ENCODE peak calls at places on chromosomes 11 and 22, in eight cellular contexts. Y is Peyer's patch, S is IMR-90, Z is GM12878, B is OCI-LY7, M is PC-3, A is adrenal gland, R is prostate gland. I is an unnamed sample.

GRCh38 chr11:876550-876949 is 33.9 kb downstream of the TSPAN4 start:
- DNase-seq in M (no peak), R (no peak), A (peak), Z (no peak), S (peak), B (no peak), Y (no peak), I (peak)

GRCh38 chr11:120078397-120078796 is 59.5 kb downstream of the TRIM29 start:
- DNase-seq in R (no peak), M (no peak), A (no peak), Z (no peak), S (no peak), Y (no peak), B (no peak), I (no peak)

GRCh38 chr11:71117311-71117710 is 135.1 kb downstream of the SHANK2 start:
- DNase-seq in M (peak), R (no peak), S (no peak), B (no peak), A (no peak), Z (no peak), Y (no peak), I (no peak)

GRCh38 chr11:112421854-112422253 is 161.2 kb upstream of the PLET1 start:
- DNase-seq in A (no peak), Y (no peak), M (no peak), B (no peak), Z (no peak), R (no peak), S (no peak), I (no peak)

GRCh38 chr22:40025856-40026255 is 31.1 kb downstream of the FAM83F start:
- DNase-seq in M (no peak), R (no peak), A (no peak), B (no peak), Z (no peak), Y (no peak), S (no peak), I (no peak)

GRCh38 chr11:125886997-125887372 is 483 bp upstream of the HYLS1 start:
- DNase-seq in R (peak), S (no peak), Z (no peak), M (peak), Y (peak), B (peak), A (peak), I (peak)

GRCh38 chr22:39621826-39622225 is 51.3 kb downstream of the CACNA1I start:
- DNase-seq in A (no peak), B (no peak), S (no peak), Z (no peak), Y (no peak), R (no peak), M (peak), I (peak)

GRCh38 chr11:26847459-26847858 is 125.6 kb upstream of the SLC5A12 start:
- DNase-seq in A (no peak), M (no peak), Y (no peak), S (no peak), B (no peak), R (peak), Z (no peak), I (no peak)

GRCh38 chr11:116294630-116295029 is 478.2 kb downstream of the BUD13 start:
- DNase-seq in Y (no peak), A (no peak), S (peak), R (no peak), M (no peak), B (no peak), Z (no peak), I (no peak)

GRCh38 chr11:106986673-106987072 is 31.6 kb downstream of the GUCY1A2 start:
- DNase-seq in Z (no peak), B (no peak), A (no peak), Y (no peak), R (no peak), M (no peak), S (no peak), I (no peak)

GRCh38 chr11:64181506-64182411 is 4.2 kb upstream of the STIP1 start:
- DNase-seq in S (peak), M (peak), R (peak), Y (peak), B (peak), Z (no peak), A (peak), I (peak)

GRCh38 chr11:83092488-83093384 is 21.0 kb upstream of the RAB30 start:
- DNase-seq in Y (no peak), A (peak), M (peak), Z (no peak), B (no peak), S (peak), R (peak), I (no peak)

GRCh38 chr22:24187731-24188644 is 6.7 kb downstream of the SUSD2 start:
- DNase-seq in M (no peak), R (no peak), B (no peak), A (no peak), Z (no peak), Y (no peak), S (no peak), I (no peak)

GRCh38 chr11:46345131-46345597 is 2.1 kb upstream of the DGKZ start:
- DNase-seq in S (no peak), B (peak), A (peak), M (no peak), Z (no peak), R (peak), Y (peak), I (peak)

GRCh38 chr22:29306175-29306829 is at the start of gene GAS2L1:
- DNase-seq in S (peak), M (peak), B (peak), A (peak), Y (peak), Z (no peak), R (peak), I (peak)

GRCh38 chr22:28207281-28208030 is 288.4 kb upstream of the PITPNB start:
- DNase-seq in Y (no peak), Z (no peak), S (peak), B (no peak), R (no peak), A (no peak), M (peak), I (no peak)

GRCh38 chr11:24773326-24773725 is 276.5 kb downstream of the LUZP2 start:
- DNase-seq in S (no peak), Y (no peak), A (no peak), Z (no peak), B (no peak), M (peak), R (no peak), I (no peak)

GRCh38 chr11:17746096-17746495 is 11.5 kb downstream of the KCNC1 start:
- DNase-seq in Z (no peak), R (no peak), Y (no peak), S (no peak), M (no peak), A (no peak), B (no peak), I (no peak)

GRCh38 chr11:72010529-72011233 is 12.0 kb downstream of the IL18BP start:
- DNase-seq in R (no peak), M (no peak), S (no peak), Y (no peak), B (no peak), Z (no peak), A (no peak), I (peak)

GRCh38 chr11:75237050-75237449 is 3.5 kb upstream of the TPBGL start:
- DNase-seq in M (no peak), S (no peak), A (no peak), Z (no peak), Y (no peak), R (no peak), B (no peak), I (no peak)

GRCh38 chr11:209275-210121 is 2.0 kb downstream of the RIC8A start:
- DNase-seq in Y (peak), B (peak), A (no peak), Z (no peak), S (no peak), M (no peak), R (no peak), I (no peak)

GRCh38 chr11:34495239-34495723 is 18.3 kb downstream of the ELF5 start:
- DNase-seq in M (no peak), Z (no peak), A (no peak), S (no peak), R (no peak), B (no peak), Y (no peak), I (no peak)

GRCh38 chr11:114358711-114359110 is 41.6 kb downstream of the C11orf71 start:
- DNase-seq in A (no peak), Y (no peak), B (no peak), Z (no peak), R (no peak), M (no peak), S (peak), I (no peak)

GRCh38 chr11:66868726-66869291 is 11.9 kb downstream of the LRFN4 start:
- DNase-seq in R (no peak), A (no peak), S (no peak), B (peak), M (peak), Z (peak), Y (peak), I (no peak)

GRCh38 chr11:68146010-68146540 is 24.9 kb upstream of the CHKA start:
- DNase-seq in M (peak), Z (no peak), A (peak), B (no peak), S (no peak), Y (peak), R (peak), I (peak)

GRCh38 chr22:31148953-31149627 is 8.8 kb upstream of the PLA2G3 start:
- DNase-seq in M (peak), S (peak), Y (peak), B (peak), R (peak), Z (no peak), A (peak), I (peak)

GRCh38 chr22:20781272-20781990 is 7.5 kb downstream of the SERPIND1 start:
- DNase-seq in S (peak), A (no peak), Y (no peak), Z (no peak), R (no peak), M (peak), B (no peak), I (no peak)

GRCh38 chr11:92707665-92708064 is 261.8 kb upstream of the MTNR1B start:
- DNase-seq in S (no peak), A (no peak), B (no peak), Y (no peak), M (no peak), R (no peak), Z (no peak), I (no peak)

GRCh38 chr11:83921447-83922192 is 635.5 kb upstream of the CCDC90B start:
- DNase-seq in R (no peak), Y (no peak), B (no peak), A (no peak), Z (no peak), S (no peak), M (no peak), I (no peak)

GRCh38 chr11:76443254-76443935 is 1.4 kb upstream of the EMSY start:
- DNase-seq in S (no peak), R (no peak), Y (no peak), M (peak), A (no peak), Z (no peak), B (no peak), I (no peak)

GRCh38 chr11:119175493-119176077 is 7.1 kb downstream of the NLRX1 start:
- DNase-seq in Z (no peak), R (no peak), M (peak), Y (no peak), S (peak), B (no peak), A (no peak), I (no peak)

GRCh38 chr11:69321877-69322350 is 28.0 kb downstream of the MYEOV start:
- DNase-seq in B (no peak), M (peak), A (no peak), S (peak), Z (no peak), Y (no peak), R (no peak), I (no peak)

GRCh38 chr22:30843245-30843644 is 125.3 kb downstream of the MORC2 start:
- DNase-seq in M (peak), A (no peak), R (no peak), B (no peak), S (no peak), Y (no peak), Z (no peak), I (no peak)

GRCh38 chr11:66957971-66958231 is 282 bp downstream of the PC start:
- DNase-seq in Y (no peak), Z (no peak), R (no peak), S (no peak), A (no peak), M (no peak), B (no peak), I (no peak)

GRCh38 chr22:40525250-40525884 is 111.2 kb downstream of the MRTFA start:
- DNase-seq in R (no peak), M (peak), S (peak), Y (peak), Z (no peak), B (peak), A (peak), I (peak)

GRCh38 chr22:30998329-30998728 is 29.3 kb downstream of the TUG1 start:
- DNase-seq in S (no peak), R (no peak), A (no peak), M (no peak), Z (no peak), Y (no peak), B (no peak), I (no peak)

DNA sequence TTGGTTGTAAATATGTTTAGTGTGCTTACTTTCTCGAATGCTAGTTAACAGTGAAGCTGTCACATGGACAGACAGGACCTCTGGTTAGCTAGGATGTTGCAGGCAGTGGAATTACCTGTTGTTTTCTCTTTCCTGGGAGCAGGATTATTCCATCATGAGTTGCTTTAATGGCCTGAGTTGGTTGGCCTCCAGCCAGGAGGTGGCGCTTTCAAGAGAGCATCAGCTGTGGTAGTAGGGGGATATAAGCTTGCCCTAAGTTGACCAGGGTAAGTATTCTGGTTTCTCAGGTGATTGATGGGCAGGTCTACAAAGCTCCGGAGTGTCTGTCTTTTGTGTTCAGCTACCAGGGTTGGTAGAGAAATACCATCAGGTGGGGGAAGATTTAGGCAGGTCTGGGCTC is 43.5 kb downstream of the NELL1 start:
- DNase-seq in R (no peak), M (no peak), Y (no peak), Z (no peak), A (no peak), B (no peak), S (no peak), I (no peak)
- TF ChIP-seq CTCF in R (no peak), M (no peak), Y (no peak), Z (no peak), A (no peak), B (peak), S (no peak), I (no peak)

GRCh38 chr11:132084433-132084832 is 714.0 kb downstream of the NTM start:
- DNase-seq in M (no peak), Z (no peak), R (no peak), Y (no peak), A (no peak), S (no peak), B (no peak), I (no peak)
- H3K27ac ChIP-seq in M (no peak), Z (no peak), R (no peak), Y (no peak), A (no peak), S (no peak), B (no peak), I (no peak)

DNA sequence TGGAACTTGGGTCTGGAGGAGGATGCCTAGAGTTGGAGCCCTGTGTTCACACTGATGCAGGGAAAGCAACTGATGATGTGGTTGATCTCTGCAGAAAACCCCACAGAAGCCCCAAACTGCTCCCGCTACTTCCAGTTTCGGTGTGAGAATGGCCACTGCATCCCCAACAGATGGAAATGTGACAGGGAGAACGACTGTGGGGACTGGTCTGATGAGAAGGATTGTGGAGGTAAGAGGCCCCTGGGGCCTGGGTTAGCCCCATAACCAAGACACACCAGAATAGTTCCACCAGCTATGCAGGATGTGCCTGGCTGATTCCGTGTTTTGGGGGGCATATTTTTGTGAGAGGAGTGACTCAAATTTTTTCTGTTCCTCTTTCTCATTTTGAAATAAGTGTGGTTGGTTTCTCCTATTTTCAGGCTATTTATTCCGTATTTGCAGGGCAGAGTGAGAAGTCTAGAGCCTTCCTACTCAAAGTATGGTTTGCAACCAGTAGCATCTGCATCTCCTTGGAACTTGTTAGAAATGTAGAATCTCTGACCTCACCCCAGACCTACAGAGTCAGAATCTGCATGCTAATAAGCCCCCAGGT is 137.3 kb upstream of the SORL1-AS1 start:
- DNase-seq in B (peak), Y (peak), S (no peak), M (no peak), A (no peak), R (no peak), Z (peak), I (no peak)
- H3K4me3 ChIP-seq in B (peak), Y (no peak), S (no peak), M (no peak), A (no peak), R (no peak), Z (no peak), I (no peak)

GRCh38 chr11:65529475-65530156 is 4.7 kb downstream of the SCYL1 start:
- DNase-seq in B (no peak), A (no peak), R (no peak), Y (no peak), M (no peak), S (no peak), Z (no peak), I (no peak)

GRCh38 chr11:65532388-65533064 is 7.6 kb downstream of the SCYL1 start:
- DNase-seq in S (no peak), Z (no peak), R (no peak), A (no peak), M (no peak), Y (no peak), B (no peak), I (no peak)

GRCh38 chr11:65526744-65527143 is 1.9 kb downstream of the SCYL1 start:
- DNase-seq in B (no peak), R (no peak), Y (no peak), A (no peak), M (no peak), Z (no peak), S (no peak), I (no peak)

GRCh38 chr11:65528819-65529350 is 4.0 kb downstream of the SCYL1 start:
- DNase-seq in R (no peak), B (no peak), Y (no peak), S (no peak), Z (no peak), M (no peak), A (no peak), I (no peak)

DNA sequence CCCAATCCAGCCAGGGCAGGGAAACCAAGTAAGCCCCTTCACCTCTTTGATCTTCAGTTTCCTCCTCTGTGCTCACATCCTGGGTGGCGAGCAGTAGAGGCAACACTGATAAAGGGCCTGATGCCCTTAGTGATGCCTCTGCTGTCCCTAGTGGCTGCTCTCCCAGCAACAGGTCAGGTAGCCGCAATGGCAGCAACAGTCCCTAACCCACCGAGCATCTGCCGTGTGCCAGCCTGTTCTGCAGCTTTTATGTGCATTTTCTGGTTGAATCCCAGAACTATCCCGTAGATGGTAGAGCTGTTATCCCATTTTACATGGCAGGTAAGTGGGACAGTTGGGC is 5.2 kb downstream of the SCYL1 start:
- DNase-seq in M (no peak), A (no peak), B (peak), Z (no peak), Y (no peak), S (no peak), R (no peak), I (no peak)
- TF ChIP-seq CTCF in M (peak), A (no peak), B (peak), Z (peak), Y (no peak), S (peak), R (no peak), I (no peak)

GRCh38 chr11:86692746-86693145 is 20.3 kb upstream of the ME3 start:
- DNase-seq in A (no peak), B (no peak), R (no peak), Z (no peak), S (no peak), Y (no peak), M (no peak), I (no peak)

GRCh38 chr11:86692317-86692716 is 19.9 kb upstream of the ME3 start:
- DNase-seq in Z (no peak), A (no peak), S (peak), Y (no peak), B (no peak), M (peak), R (no peak), I (no peak)

GRCh38 chr11:86695391-86695790 is 23.0 kb upstream of the ME3 start:
- DNase-seq in S (peak), Z (no peak), A (no peak), B (no peak), R (no peak), Y (no peak), M (peak), I (no peak)

GRCh38 chr11:86696004-86696403 is 23.6 kb upstream of the ME3 start:
- DNase-seq in Y (no peak), A (no peak), S (peak), R (no peak), Z (no peak), M (peak), B (no peak), I (no peak)

DNA sequence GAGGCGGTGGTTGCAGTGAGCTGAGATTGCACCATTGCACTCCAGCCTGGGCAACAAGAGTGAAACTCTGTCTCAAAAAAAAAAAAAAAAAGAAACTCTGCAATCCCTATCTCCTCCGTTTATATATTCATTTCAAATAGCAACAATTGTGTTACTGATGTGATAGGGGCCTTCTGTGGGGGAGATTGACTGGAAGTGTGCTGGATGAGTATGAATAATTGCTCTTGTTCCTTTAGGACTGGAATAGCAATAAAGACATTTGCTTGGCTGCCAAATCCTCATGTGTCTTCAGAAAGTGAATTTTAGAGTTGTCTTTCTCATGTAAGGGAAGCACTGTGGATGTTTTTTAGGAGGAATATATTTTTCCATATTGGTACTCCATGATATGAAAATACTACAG is 21.1 kb upstream of the ME3 start:
- DNase-seq in R (no peak), Z (no peak), B (no peak), Y (no peak), S (no peak), A (no peak), M (no peak), I (no peak)
- H3K27ac ChIP-seq in R (no peak), Z (no peak), B (no peak), Y (no peak), S (no peak), A (no peak), M (no peak), I (no peak)

DNA sequence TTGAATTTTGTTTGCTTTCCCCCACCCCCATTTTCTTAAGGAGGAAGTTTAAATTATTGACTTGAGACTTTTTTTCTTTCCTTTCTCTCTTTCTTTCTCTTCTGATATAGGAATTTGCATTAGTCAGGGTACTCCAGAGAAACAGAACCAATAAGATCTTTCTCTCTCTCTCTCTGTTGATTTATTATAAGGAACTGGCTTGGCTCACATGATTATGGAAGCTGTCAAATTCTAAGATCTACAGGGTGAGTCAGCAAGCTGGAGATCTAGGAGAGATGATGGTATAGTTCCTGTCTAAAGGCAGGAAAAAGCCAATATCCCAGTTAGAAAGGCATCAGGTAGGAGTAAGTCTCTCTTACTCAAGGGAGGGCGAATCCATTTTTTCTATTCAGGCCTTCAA is 64.0 kb downstream of the CCDC81 start:
- DNase-seq in R (no peak), Y (no peak), Z (no peak), S (peak), A (no peak), M (peak), B (no peak), I (no peak)
- H3K4me3 ChIP-seq in R (no peak), Y (no peak), Z (no peak), S (no peak), A (no peak), M (no peak), B (no peak), I (no peak)

I was measured in heart left ventricle.